ENCODE peak calls at places on chromosome 2, in seven cellular contexts. E is brain microvascular endothelial cell, V is colonic mucosa, H is NCI-H226, L is thyroid gland, K is heart left ventricle, T is skeletal muscle cell. X is an unnamed sample.

GRCh38 chr2:53289309-53290006 is 478.1 kb upstream of the CHAC2 start:
- DNase-seq in E (no peak), V (no peak), H (no peak), L (no peak), K (no peak), T (no peak), X (no peak)

GRCh38 chr2:218615868-218616315 is 8.2 kb downstream of the PLCD4 start:
- DNase-seq in E (no peak), V (peak; percentile 35), H (no peak), L (no peak), K (no peak), T (no peak), X (no peak)

GRCh38 chr2:237885931-237886701 is 26.7 kb downstream of the RAMP1 start:
- DNase-seq in E (no peak), V (no peak), H (no peak), L (no peak), K (peak; percentile 86), T (no peak), X (no peak)

GRCh38 chr2:84906900-84907714 is 1.7 kb downstream of the TMSB10 start:
- DNase-seq in E (peak; percentile 79), V (peak; percentile 82), H (peak; percentile 92), L (peak; percentile 42), K (peak; percentile 88), T (peak; percentile 55), X (no peak)

GRCh38 chr2:133774675-133775005 is 206.4 kb upstream of the NCKAP5 start:
- DNase-seq in E (no peak), V (no peak), H (no peak), L (peak; percentile 86), K (no peak), T (no peak), X (no peak)

GRCh38 chr2:75570948-75571729 is 10.4 kb upstream of the EVA1A start:
- DNase-seq in E (peak; percentile 64), V (no peak), H (no peak), L (peak; percentile 45), K (no peak), T (no peak), X (no peak)

GRCh38 chr2:20618886-20619521 is 31.9 kb downstream of the HS1BP3 start:
- DNase-seq in E (no peak), V (no peak), H (no peak), L (peak; percentile 51), K (peak; percentile 64), T (no peak), X (no peak)

GRCh38 chr2:11907178-11907577 is 160.7 kb downstream of the LPIN1 start:
- DNase-seq in E (no peak), V (no peak), H (no peak), L (no peak), K (no peak), T (no peak), X (no peak)

GRCh38 chr2:128314348-128315121 is 4.1 kb downstream of the HS6ST1 start:
- DNase-seq in E (no peak), V (peak; percentile 15), H (no peak), L (peak; percentile 1), K (peak; percentile 57), T (no peak), X (no peak)

GRCh38 chr2:97816411-97816810 is 103.0 kb downstream of the ZAP70 start:
- DNase-seq in E (no peak), V (no peak), H (no peak), L (no peak), K (no peak), T (no peak), X (no peak)

GRCh38 chr2:54522624-54523281 is 66.6 kb downstream of the SPTBN1 start:
- DNase-seq in E (peak; percentile 23), V (peak; percentile 83), H (peak; percentile 51), L (peak; percentile 90), K (no peak), T (no peak), X (peak; percentile 42)

GRCh38 chr2:9214866-9215265 is 8.3 kb downstream of the ASAP2 start:
- DNase-seq in E (no peak), V (no peak), H (no peak), L (no peak), K (no peak), T (no peak), X (no peak)

GRCh38 chr2:212173771-212174510 is 364.7 kb downstream of the ERBB4 start:
- DNase-seq in E (peak; percentile 12), V (no peak), H (no peak), L (no peak), K (no peak), T (no peak), X (no peak)

GRCh38 chr2:150474326-150475074 is 13.0 kb downstream of the RND3 start:
- DNase-seq in E (no peak), V (no peak), H (no peak), L (no peak), K (no peak), T (no peak), X (no peak)

GRCh38 chr2:43484323-43484930 is 111.4 kb downstream of the THADA start:
- DNase-seq in E (peak; percentile 23), V (no peak), H (peak; percentile 16), L (no peak), K (no peak), T (peak; percentile 59), X (peak; percentile 71)

GRCh38 chr2:22904126-22904684 is 480.8 kb upstream of the KLHL29 start:
- DNase-seq in E (peak; percentile 2), V (peak; percentile 41), H (no peak), L (peak; percentile 29), K (no peak), T (no peak), X (no peak)